ENCODE peak calls at places on chromosomes 2 and 18, in nine cellular contexts. M is CD4-positive, CD25-positive, alpha-beta regulatory T cell; K is BJ; I is activated T-helper 1 cell treated with anti-CD3 and anti-CD28 coated beads, Interleukin-2, amount 50 U/mL, for 16 hours; O is MV-4-11; P is Caki2; Z is HCT116; C is upper lobe of left lung; X is coronary artery. L is an unnamed sample.

GRCh38 chr2:76120176-76120575 is 409.5 kb upstream of the GCFC2 start:
- DNase-seq in M (no peak), K (no peak), I (no peak), O (peak), P (no peak), Z (no peak), C (no peak), X (no peak), L (no peak)

GRCh38 chr2:234334146-234334545 is 162.7 kb downstream of the ARL4C start:
- DNase-seq in M (no peak), K (no peak), I (no peak), O (no peak), P (peak), Z (no peak), C (no peak), X (no peak), L (no peak)

GRCh38 chr2:72722492-72723090 is 103.2 kb downstream of the EXOC6B start:
- DNase-seq in M (no peak), K (peak), I (no peak), O (no peak), P (peak), Z (no peak), C (no peak), X (no peak), L (no peak)

GRCh38 chr2:38613849-38614213 is 11.1 kb upstream of the HNRNPLL start:
- DNase-seq in M (no peak), K (no peak), I (no peak), O (no peak), P (no peak), Z (no peak), C (no peak), X (no peak), L (no peak)

GRCh38 chr2:50863218-50863617 is 168.7 kb downstream of the NRXN1 start:
- DNase-seq in M (no peak), K (no peak), I (no peak), O (no peak), P (no peak), Z (no peak), C (no peak), X (no peak), L (no peak)

GRCh38 chr18:22485808-22486244 is 68.1 kb upstream of the CTAGE1 start:
- DNase-seq in M (no peak), K (no peak), I (no peak), O (no peak), P (no peak), Z (no peak), C (no peak), X (no peak), L (no peak)

GRCh38 chr2:30217644-30218361 is 13.5 kb upstream of the LBH start:
- DNase-seq in M (no peak), K (no peak), I (no peak), O (peak), P (no peak), Z (peak), C (no peak), X (no peak), L (no peak)

GRCh38 chr18:44969214-44969842 is 288.6 kb downstream of the SETBP1 start:
- DNase-seq in M (no peak), K (no peak), I (no peak), O (no peak), P (no peak), Z (no peak), C (no peak), X (no peak), L (no peak)

GRCh38 chr2:120736955-120737801 is 1.5 kb downstream of the GLI2 start:
- DNase-seq in M (no peak), K (peak), I (no peak), O (no peak), P (peak), Z (no peak), C (peak), X (peak), L (no peak)

GRCh38 chr2:85501244-85501643 is 37.7 kb upstream of the MAT2A start:
- DNase-seq in M (no peak), K (no peak), I (no peak), O (peak), P (peak), Z (no peak), C (no peak), X (no peak), L (no peak)

GRCh38 chr18:8947576-8947975 is 154.9 kb upstream of the NDUFV2 start:
- DNase-seq in M (no peak), K (no peak), I (no peak), O (no peak), P (no peak), Z (no peak), C (no peak), X (no peak), L (no peak)

GRCh38 chr18:79569720-79570119 is 109.9 kb upstream of the CTDP1 start:
- DNase-seq in M (no peak), K (no peak), I (no peak), O (no peak), P (no peak), Z (no peak), C (no peak), X (no peak), L (no peak)

GRCh38 chr2:98801286-98801685 is 70.4 kb upstream of the MGAT4A start:
- DNase-seq in M (no peak), K (no peak), I (no peak), O (no peak), P (no peak), Z (no peak), C (no peak), X (no peak), L (no peak)

GRCh38 chr2:140851258-140851657 is 1279.6 kb downstream of the LRP1B start:
- DNase-seq in M (no peak), K (no peak), I (no peak), O (no peak), P (no peak), Z (no peak), C (no peak), X (no peak), L (no peak)

GRCh38 chr2:238382381-238382781 is 44.3 kb upstream of the ASB1 start:
- DNase-seq in M (no peak), K (no peak), I (no peak), O (peak), P (no peak), Z (no peak), C (no peak), X (no peak), L (no peak)

GRCh38 chr2:215635788-215636139 is 199.9 kb upstream of the FN1 start:
- DNase-seq in M (no peak), K (no peak), I (no peak), O (no peak), P (no peak), Z (no peak), C (no peak), X (no peak), L (no peak)

GRCh38 chr18:73419531-73419930 is 551.7 kb upstream of the NETO1 start:
- DNase-seq in M (no peak), K (no peak), I (no peak), O (no peak), P (no peak), Z (no peak), C (no peak), X (no peak), L (no peak)

GRCh38 chr2:239911630-239912071 is 113.5 kb downstream of the NDUFA10 start:
- DNase-seq in M (no peak), K (no peak), I (no peak), O (no peak), P (no peak), Z (no peak), C (no peak), X (peak), L (no peak)

GRCh38 chr2:216279011-216279410 is 93.3 kb downstream of the MARCHF4 start:
- DNase-seq in M (no peak), K (no peak), I (no peak), O (no peak), P (no peak), Z (no peak), C (no peak), X (no peak), L (no peak)

GRCh38 chr2:79862756-79863155 is 349.9 kb downstream of the CTNNA2 start:
- DNase-seq in M (no peak), K (no peak), I (no peak), O (peak), P (no peak), Z (no peak), C (no peak), X (no peak), L (no peak)

GRCh38 chr2:88239781-88240180 is 69.6 kb downstream of the THNSL2 start:
- DNase-seq in M (no peak), K (no peak), I (no peak), O (peak), P (no peak), Z (no peak), C (peak), X (no peak), L (peak)

GRCh38 chr2:239575931-239576445 is 175.2 kb upstream of the HDAC4 start:
- DNase-seq in M (no peak), K (no peak), I (no peak), O (no peak), P (no peak), Z (no peak), C (no peak), X (no peak), L (no peak)

GRCh38 chr2:34107811-34108210 is 508.7 kb upstream of the FAM98A start:
- DNase-seq in M (no peak), K (no peak), I (no peak), O (no peak), P (no peak), Z (no peak), C (no peak), X (no peak), L (no peak)

GRCh38 chr2:206642075-206643025 is at the start of gene FAM237A:
- DNase-seq in M (no peak), K (no peak), I (no peak), O (no peak), P (peak), Z (peak), C (peak), X (no peak), L (no peak)

GRCh38 chr2:105919191-105919811 is 174.6 kb downstream of the NCK2 start:
- DNase-seq in M (no peak), K (no peak), I (no peak), O (no peak), P (no peak), Z (peak), C (no peak), X (peak), L (no peak)

GRCh38 chr2:50575232-50575631 is 456.7 kb downstream of the NRXN1 start:
- DNase-seq in M (no peak), K (no peak), I (no peak), O (no peak), P (no peak), Z (no peak), C (no peak), X (no peak), L (no peak)

GRCh38 chr2:10048501-10049171 is 5.3 kb downstream of the KLF11 start:
- DNase-seq in M (no peak), K (no peak), I (no peak), O (peak), P (peak), Z (peak), C (no peak), X (no peak), L (no peak)

GRCh38 chr2:172484253-172484652 is 56.9 kb downstream of the ITGA6 start:
- DNase-seq in M (no peak), K (no peak), I (no peak), O (peak), P (peak), Z (no peak), C (no peak), X (no peak), L (no peak)

GRCh38 chr2:11758187-11758586 is 11.8 kb downstream of the LPIN1 start:
- DNase-seq in M (no peak), K (no peak), I (no peak), O (no peak), P (no peak), Z (no peak), C (no peak), X (no peak), L (no peak)

GRCh38 chr2:207046642-207047213 is 107.4 kb downstream of the CPO start:
- DNase-seq in M (no peak), K (no peak), I (no peak), O (peak), P (no peak), Z (no peak), C (no peak), X (no peak), L (peak)

GRCh38 chr2:28348149-28348567 is 44.5 kb upstream of the FOSL2 start:
- DNase-seq in M (peak), K (no peak), I (peak), O (no peak), P (no peak), Z (no peak), C (no peak), X (no peak), L (no peak)